ENCODE peak calls at places on chromosomes 7 and 10, in five cellular contexts. L, N, S, G and F are unnamed samples.

GRCh38 chr7:107051376-107051775 is 6.9 kb downstream of the PRKAR2B start:
- DNase-seq in L (no peak), G (no peak), N (no peak), S (no peak), F (no peak)

GRCh38 chr10:84818956-84819355 is 490.6 kb downstream of the CCSER2 start:
- DNase-seq in S (no peak), L (no peak), G (no peak), N (no peak), F (no peak)

GRCh38 chr10:96465599-96465998 is 48.1 kb downstream of the TLL2 start:
- DNase-seq in L (no peak), G (no peak), S (no peak), N (no peak), F (no peak)

GRCh38 chr10:43137701-43137970 is 609 bp upstream of the CSGALNACT2 start:
- DNase-seq in L (no peak), N (peak; percentile 46), G (no peak), S (peak; percentile 62), F (peak; percentile 68)

GRCh38 chr7:13981070-13981469 is 8.4 kb downstream of the ETV1 start:
- DNase-seq in S (peak; percentile 66), N (peak; percentile 96), G (no peak), L (peak; percentile 94), F (no peak)

GRCh38 chr7:155166673-155167370 is 96.7 kb downstream of the HTR5A start:
- DNase-seq in G (no peak), N (peak; percentile 74), L (peak; percentile 91), S (no peak), F (peak; percentile 82)

GRCh38 chr7:131034166-131034881 is 293.4 kb upstream of the MKLN1 start:
- DNase-seq in L (no peak), S (no peak), G (no peak), N (peak; percentile 11), F (no peak)

GRCh38 chr7:39054731-39055130 is 77.0 kb downstream of the POU6F2 start:
- DNase-seq in L (no peak), G (no peak), S (no peak), N (no peak), F (no peak)

GRCh38 chr7:29146082-29146706 is at the start of gene CPVL:
- DNase-seq in G (no peak), N (peak; percentile 74), S (peak; percentile 75), L (no peak), F (peak; percentile 55)

GRCh38 chr10:72334196-72334831 is 20.4 kb downstream of the DNAJB12 start:
- DNase-seq in G (no peak), S (no peak), L (no peak), N (no peak), F (no peak)

GRCh38 chr10:93219347-93219746 is 145.7 kb downstream of the CYP26A1 start:
- DNase-seq in S (no peak), N (no peak), L (no peak), G (no peak), F (no peak)

GRCh38 chr10:72298774-72299519 is 25.2 kb downstream of the DDIT4 start:
- DNase-seq in L (no peak), N (no peak), G (no peak), S (no peak), F (no peak)